ENCODE peak calls at places on chromosomes 13 and 19, in five cellular contexts. S, Z, H, X and L are unnamed samples.
A peak's percentile ranks its signal among the peaks of the same experiment; 100 is the strongest.

GRCh38 chr13:46716821-46717220 is 80.1 kb downstream of the ESD start:
- DNase-seq in S (no peak), Z (no peak), H (no peak), X (no peak), L (no peak)

GRCh38 chr19:34254552-34255432 is at the start of gene GARRE1:
- DNase-seq in S (no peak), Z (peak; percentile 70), H (peak; percentile 90), X (no peak), L (no peak)

GRCh38 chr19:31253816-31254551 is 95.3 kb downstream of the TSHZ3 start:
- DNase-seq in S (no peak), Z (no peak), H (no peak), X (no peak), L (no peak)

GRCh38 chr19:16801599-16801998 is 27.6 kb upstream of the SIN3B start:
- DNase-seq in S (no peak), Z (no peak), H (no peak), X (no peak), L (no peak)

GRCh38 chr13:30915691-30916541 is 9.8 kb downstream of the MEDAG start:
- DNase-seq in S (no peak), Z (no peak), H (no peak), X (no peak), L (no peak)

GRCh38 chr19:54162884-54163283 is 3.4 kb upstream of the LENG1 start:
- DNase-seq in S (no peak), Z (no peak), H (no peak), X (no peak), L (no peak)

GRCh38 chr19:46813570-46814358 is 25.4 kb upstream of the SLC1A5 start:
- DNase-seq in S (no peak), Z (no peak), H (peak; percentile 37), X (no peak), L (peak; percentile 56)

GRCh38 chr19:7729831-7730285 is 2.1 kb downstream of the CLEC4G start:
- DNase-seq in S (no peak), Z (peak; percentile 80), H (no peak), X (no peak), L (no peak)

GRCh38 chr19:39671739-39672363 is 16.1 kb downstream of the LGALS16 start:
- DNase-seq in S (peak; percentile 66), Z (peak; percentile 50), H (no peak), X (no peak), L (peak; percentile 60)

GRCh38 chr13:105074756-105075155 is 1460.7 kb downstream of the EFNB2 start:
- DNase-seq in S (no peak), Z (no peak), H (no peak), X (no peak), L (no peak)

GRCh38 chr13:33740134-33740538 is 77.8 kb upstream of the RFC3 start:
- DNase-seq in S (no peak), Z (no peak), H (no peak), X (no peak), L (no peak)

GRCh38 chr19:55146078-55146647 is 2.8 kb downstream of the TNNT1 start:
- DNase-seq in S (peak; percentile 64), Z (peak; percentile 80), H (peak; percentile 90), X (no peak), L (no peak)

GRCh38 chr19:3683405-3683865 is 16.8 kb downstream of the PIP5K1C start:
- DNase-seq in S (no peak), Z (no peak), H (peak; percentile 72), X (no peak), L (no peak)

GRCh38 chr19:43765109-43765876 is 10.5 kb upstream of the SMG9 start:
- DNase-seq in S (peak; percentile 93), Z (no peak), H (peak; percentile 47), X (peak; percentile 95), L (peak; percentile 30)

GRCh38 chr19:18160792-18161690 is 8.1 kb downstream of the PIK3R2 start:
- DNase-seq in S (no peak), Z (peak; percentile 92), H (peak; percentile 95), X (no peak), L (peak; percentile 43)

GRCh38 chr13:110629735-110630134 is 14.4 kb downstream of the NAXD start:
- DNase-seq in S (no peak), Z (no peak), H (no peak), X (no peak), L (no peak)

DNA sequence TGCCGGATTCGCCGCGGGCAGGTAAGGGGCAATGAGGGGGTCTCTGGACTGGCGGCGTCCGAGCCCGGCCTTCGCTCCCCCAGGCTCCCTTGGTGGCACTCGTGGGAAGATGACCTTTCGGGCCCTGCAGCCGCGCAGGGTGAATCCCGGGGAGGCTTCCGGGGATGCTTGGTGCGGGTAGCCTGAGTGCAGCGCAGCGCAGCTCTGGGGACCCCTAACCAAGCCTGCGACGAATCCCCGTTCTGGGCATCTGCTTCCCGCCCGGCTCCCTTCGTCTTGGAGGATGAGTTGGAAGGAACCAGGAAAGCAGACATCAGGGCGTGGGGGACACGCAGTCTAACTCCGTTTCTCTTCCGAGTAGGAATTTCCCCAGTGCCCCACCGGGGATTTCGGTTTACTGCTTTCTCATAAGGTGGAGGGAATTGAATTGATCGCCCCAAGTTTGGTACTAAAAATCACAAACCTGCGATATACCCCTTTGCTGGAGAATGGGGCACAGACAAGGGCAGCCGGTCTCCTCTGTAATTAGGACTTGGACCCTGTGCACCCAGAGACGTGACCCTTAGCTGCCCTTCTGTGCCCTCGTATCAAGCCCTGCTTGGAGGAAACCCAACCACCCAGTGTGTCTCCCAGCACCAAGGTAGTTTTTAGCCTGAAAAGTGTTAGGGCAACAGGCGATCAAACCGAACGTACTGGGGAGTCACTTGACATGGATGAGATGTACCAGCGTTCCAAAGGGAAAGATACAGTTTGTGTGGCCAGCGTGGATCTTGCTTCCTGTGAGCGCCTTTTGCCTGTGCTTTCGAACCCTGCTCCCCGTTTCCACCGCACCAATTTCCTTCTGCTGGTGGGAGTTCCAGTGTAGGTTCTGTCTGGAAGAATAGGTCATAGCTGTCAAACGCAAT is 1.0 kb downstream of the GPC5 start:
- DNase-seq in S (no peak), Z (no peak), H (no peak), X (no peak), L (no peak)
- TF ChIP-seq SRF in S (no peak), Z (no peak), H (no peak), X (no peak), L (no peak)

DNA sequence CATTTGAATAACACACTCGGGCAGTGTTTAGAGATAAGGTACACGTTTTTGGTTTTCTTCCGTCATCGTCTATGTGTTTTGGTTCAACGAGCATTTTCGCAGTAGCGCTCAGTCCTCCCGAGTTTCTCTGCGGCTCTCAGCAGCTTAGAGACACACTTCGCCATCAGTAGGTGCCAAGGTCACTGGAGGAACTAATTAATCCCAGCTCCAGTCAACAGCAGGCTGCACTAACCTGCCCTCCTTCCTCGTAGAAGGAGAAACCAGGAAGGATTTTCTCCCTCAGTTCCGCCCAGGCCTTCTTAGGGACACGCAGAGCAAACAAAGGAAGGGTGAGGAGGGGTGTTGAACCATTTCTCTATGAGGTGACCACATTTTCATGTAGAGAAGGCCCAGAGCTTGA is 12.6 kb downstream of the MBNL2 start:
- DNase-seq in S (no peak), Z (no peak), H (no peak), X (no peak), L (no peak)
- TF ChIP-seq SRF in S (no peak), Z (no peak), H (no peak), X (no peak), L (no peak)

DNA sequence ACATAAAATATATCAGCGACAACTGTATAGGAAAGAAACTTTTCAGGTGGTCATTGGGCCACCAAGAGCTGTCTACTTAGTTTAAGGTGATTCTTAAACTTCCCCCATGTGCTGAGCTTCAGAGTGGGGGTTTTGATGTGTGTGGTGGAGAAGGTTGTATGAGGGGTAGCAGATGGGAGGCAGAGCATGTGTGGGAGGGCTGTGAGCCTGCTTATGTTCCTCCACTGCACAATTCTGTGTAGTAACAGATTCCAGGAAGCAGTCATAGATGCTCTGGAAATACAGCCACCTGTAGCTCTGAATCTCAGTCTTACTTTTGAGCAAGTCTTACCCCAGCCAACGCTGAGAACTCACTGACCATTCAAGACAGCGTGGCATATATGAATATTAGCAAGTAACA is 95.3 kb upstream of the SPATA13 start:
- DNase-seq in S (no peak), Z (no peak), H (no peak), X (no peak), L (no peak)
- TF ChIP-seq SRF in S (no peak), Z (no peak), H (no peak), X (no peak), L (no peak)

GRCh38 chr13:21147827-21148226 is 28.5 kb downstream of the SKA3 start:
- DNase-seq in S (no peak), Z (no peak), H (no peak), X (no peak), L (no peak)
- TF ChIP-seq SRF in S (no peak), Z (no peak), H (no peak), X (no peak), L (no peak)

GRCh38 chr13:114257014-114257413 is 22.3 kb downstream of the CDC16 start:
- DNase-seq in S (no peak), Z (no peak), H (no peak), X (no peak), L (no peak)

GRCh38 chr13:114259374-114259773 is 22.0 kb upstream of the UPF3A start:
- DNase-seq in S (no peak), Z (no peak), H (no peak), X (no peak), L (no peak)

GRCh38 chr13:114259974-114260373 is 21.4 kb upstream of the UPF3A start:
- DNase-seq in S (no peak), Z (no peak), H (no peak), X (peak; percentile 24), L (no peak)

GRCh38 chr13:114256547-114256946 is 21.9 kb downstream of the CDC16 start:
- DNase-seq in S (no peak), Z (no peak), H (no peak), X (no peak), L (no peak)

DNA sequence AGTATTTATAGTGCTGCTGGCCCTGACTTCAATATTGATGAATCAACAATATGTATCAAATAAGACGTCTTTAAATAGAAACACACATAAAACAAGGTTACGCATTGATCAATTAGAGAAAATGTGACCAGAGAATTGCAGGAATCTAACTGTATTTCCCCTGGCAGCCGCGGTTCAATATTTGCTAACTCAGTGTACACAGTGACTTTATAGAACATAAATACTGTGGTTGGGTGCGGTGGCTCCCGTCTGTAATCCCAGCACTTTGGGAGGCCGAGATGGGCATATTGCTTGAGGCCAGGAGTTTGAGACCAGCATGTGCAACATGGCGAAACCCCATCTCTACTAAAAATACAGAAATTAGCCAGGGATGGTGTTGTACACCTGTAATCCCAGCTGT is 22.8 kb upstream of the UPF3A start:
- DNase-seq in S (no peak), Z (no peak), H (no peak), X (no peak), L (no peak)
- TF ChIP-seq SRF in S (no peak), Z (no peak), H (no peak), X (no peak), L (no peak)

DNA sequence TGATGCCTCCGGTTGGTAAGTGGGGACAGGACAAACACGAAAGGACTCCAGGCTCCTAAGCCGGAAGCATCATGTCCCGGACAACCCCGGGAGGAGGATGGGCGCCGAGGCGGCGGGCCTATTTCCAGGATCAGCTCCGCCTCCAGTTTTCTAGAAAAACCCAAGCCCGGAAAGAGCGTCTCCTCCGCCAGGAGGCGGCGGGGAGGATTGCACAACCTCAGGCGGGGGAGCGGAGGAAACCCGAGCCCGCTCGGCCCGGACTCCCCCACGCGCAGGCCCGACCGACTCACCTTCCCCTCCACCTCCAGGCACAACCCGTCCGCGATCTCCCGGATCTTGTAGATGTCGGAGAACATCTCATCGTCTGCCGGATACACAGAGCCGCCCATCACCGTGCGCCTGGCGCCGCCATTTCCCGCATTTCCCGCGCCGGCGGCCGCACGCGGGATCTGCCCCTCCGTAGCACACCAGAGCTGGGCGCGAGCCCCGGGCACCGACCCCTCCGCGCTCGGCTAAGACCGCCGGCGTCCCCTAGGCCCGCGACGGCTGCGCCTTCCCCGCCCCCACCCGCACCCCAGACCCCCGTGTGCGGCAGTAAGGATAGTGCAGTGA is 455 bp downstream of the TPT1 start:
- DNase-seq in S (peak; percentile 58), Z (peak; percentile 79), H (peak; percentile 70), X (no peak), L (peak; percentile 77)
- TF ChIP-seq SRF in S (no peak), Z (no peak), H (no peak), X (no peak), L (no peak)